ENCODE peak calls at places on chromosomes 13 and 19, in seven cellular contexts. I, G, H, C, M, K and J are unnamed samples.

GRCh38 chr13:21124853-21125252 is 51.5 kb downstream of the SKA3 start:
- DNase-seq in I (no peak), G (peak; percentile 75), H (peak; percentile 94), C (peak; percentile 96), M (peak; percentile 27), K (no peak), J (no peak)

GRCh38 chr13:101919541-101920306 is 467.2 kb downstream of the ITGBL1 start:
- DNase-seq in I (no peak), G (peak; percentile 2), H (peak; percentile 64), C (no peak), M (no peak), K (peak; percentile 6), J (no peak)

GRCh38 chr13:37225414-37226047 is 120.1 kb upstream of the CSNK1A1L start:
- DNase-seq in I (no peak), G (peak; percentile 72), H (no peak), C (no peak), M (no peak), K (no peak), J (no peak)

GRCh38 chr13:27619711-27620376 is 485 bp downstream of the LNX2 start:
- DNase-seq in I (no peak), G (peak; percentile 46), H (peak; percentile 22), C (peak; percentile 79), M (no peak), K (peak; percentile 35), J (no peak)

GRCh38 chr13:98487522-98487921 is 89.4 kb downstream of the STK24 start:
- DNase-seq in I (no peak), G (no peak), H (no peak), C (no peak), M (no peak), K (no peak), J (no peak)

GRCh38 chr19:2587001-2587719 is 111.2 kb downstream of the GADD45B start:
- DNase-seq in I (no peak), G (no peak), H (no peak), C (no peak), M (no peak), K (no peak), J (no peak)

GRCh38 chr19:52188822-52189744 is 769 bp upstream of the PPP2R1A start:
- DNase-seq in I (peak; percentile 100), G (no peak), H (no peak), C (peak; percentile 75), M (peak; percentile 59), K (no peak), J (no peak)

GRCh38 chr13:111658150-111659100 is 338.0 kb downstream of the TEX29 start:
- DNase-seq in I (no peak), G (no peak), H (peak; percentile 12), C (no peak), M (peak; percentile 66), K (no peak), J (peak; percentile 54)

GRCh38 chr13:48214519-48215121 is 18.4 kb upstream of the ITM2B start:
- DNase-seq in I (no peak), G (no peak), H (no peak), C (no peak), M (no peak), K (peak; percentile 43), J (no peak)

GRCh38 chr19:1106841-1107654 is 3.3 kb downstream of the GPX4 start:
- DNase-seq in I (no peak), G (peak; percentile 79), H (no peak), C (peak; percentile 50), M (no peak), K (no peak), J (no peak)

GRCh38 chr19:18226956-18227780 is 930 bp upstream of the PDE4C start:
- DNase-seq in I (no peak), G (no peak), H (no peak), C (no peak), M (no peak), K (no peak), J (no peak)